ENCODE peak calls at places on chromosomes 1 and 21, in seven cellular contexts. G is HepG2, L is psoas muscle, M is transverse colon, D is pancreas, O is cardiac muscle cell, T is thoracic aorta. I is an unnamed sample. For H3K4me1, the result is how much of the 10 kb centered on the place peaks cover.

GRCh38 chr21:31656199-31657095 is 3.0 kb upstream of the SOD1 start:
- DNase-seq in G (no peak), O (no peak), M (no peak), D (no peak), L (no peak), T (no peak), I (no peak)

GRCh38 chr1:179129702-179130473 is 48.0 kb downstream of the TOR3A start:
- DNase-seq in G (no peak), T (no peak), O (no peak), L (no peak), M (no peak), D (no peak), I (no peak)

GRCh38 chr1:67850151-67850551 is 16.9 kb upstream of the GNG12 start:
- DNase-seq in G (no peak), O (peak), L (no peak), T (no peak), M (no peak), D (no peak), I (no peak)

GRCh38 chr1:94924967-94925366 is 1.9 kb downstream of the CNN3 start:
- DNase-seq in G (no peak), T (no peak), O (peak), L (no peak), M (no peak), D (no peak), I (no peak)

GRCh38 chr1:53548031-53548491 is 88.9 kb downstream of the DMRTB1 start:
- DNase-seq in O (no peak), G (no peak), M (peak), L (no peak), D (no peak), T (no peak), I (no peak)

GRCh38 chr1:79775402-79775801 is 768.9 kb upstream of the ADGRL4 start:
- DNase-seq in G (no peak), M (no peak), L (no peak), T (no peak), D (no peak), O (no peak), I (no peak)

GRCh38 chr1:194544012-194544411 is 1357.6 kb upstream of the B3GALT2 start:
- DNase-seq in T (no peak), L (no peak), G (no peak), O (no peak), M (no peak), D (no peak), I (no peak)

GRCh38 chr21:44074315-44074958 is 32.8 kb upstream of the PWP2 start:
- DNase-seq in D (no peak), G (no peak), M (no peak), T (no peak), O (no peak), L (no peak), I (no peak)

GRCh38 chr1:51331206-51332100 is 1.1 kb upstream of the TTC39A start:
- DNase-seq in D (peak), T (no peak), M (peak), O (peak), L (no peak), G (peak), I (no peak)

GRCh38 chr1:198443374-198444233 is 96.9 kb downstream of the ATP6V1G3 start:
- DNase-seq in G (peak), D (no peak), L (no peak), O (no peak), T (no peak), M (no peak), I (no peak)

GRCh38 chr1:87200875-87201638 is 127.6 kb upstream of the LMO4 start:
- DNase-seq in O (no peak), T (no peak), G (no peak), L (no peak), M (no peak), D (no peak), I (no peak)

GRCh38 chr1:150912623-150913022 is 13.5 kb upstream of the SETDB1 start:
- DNase-seq in M (no peak), G (no peak), T (no peak), L (no peak), O (no peak), D (no peak), I (no peak)

GRCh38 chr1:235075121-235075954 is 53.3 kb downstream of the TOMM20 start:
- DNase-seq in M (peak), L (peak), G (peak), T (peak), O (no peak), D (peak), I (peak)

GRCh38 chr1:67767103-67767502 is 66.2 kb downstream of the GNG12 start:
- DNase-seq in G (no peak), L (no peak), D (no peak), T (no peak), M (no peak), O (no peak), I (no peak)

GRCh38 chr1:225877570-225877969 is 4.6 kb downstream of the TMEM63A start:
- DNase-seq in G (peak), O (peak), D (peak), L (peak), T (no peak), M (peak), I (peak)

GRCh38 chr1:46603481-46603857 is 599 bp downstream of the MKNK1 start:
- DNase-seq in M (no peak), T (no peak), D (no peak), G (no peak), L (no peak), O (no peak), I (no peak)

GRCh38 chr1:214808845-214809460 is 206.0 kb downstream of the CENPF start:
- DNase-seq in O (peak), D (no peak), L (no peak), M (no peak), G (peak), T (no peak), I (no peak)

GRCh38 chr1:222817529-222817928 is 2.7 kb downstream of the DISP1 start:
- DNase-seq in O (no peak), M (no peak), G (no peak), T (peak), D (no peak), L (no peak), I (no peak)

GRCh38 chr1:83857108-83857507 is 141.8 kb downstream of the TTLL7 start:
- DNase-seq in D (no peak), L (no peak), O (peak), M (no peak), G (no peak), T (no peak), I (no peak)

GRCh38 chr1:66996018-66996682 is 57.8 kb downstream of the SLC35D1 start:
- DNase-seq in T (peak), O (peak), D (peak), M (peak), G (peak), L (no peak), I (no peak)

GRCh38 chr1:11981378-11982009 is 1.2 kb downstream of the MFN2 start:
- DNase-seq in M (no peak), T (no peak), G (no peak), O (no peak), D (no peak), L (no peak), I (no peak)
- H3K4me3 ChIP-seq in M (no peak), T (peak), G (peak), O (peak), D (no peak), L (peak), I (peak)

GRCh38 chr1:14940285-14940890 is 213.2 kb upstream of the TMEM51 start:
- DNase-seq in D (no peak), O (no peak), L (no peak), T (no peak), M (no peak), G (peak), I (no peak)

GRCh38 chr1:14939527-14940284 is 213.8 kb upstream of the TMEM51 start:
- DNase-seq in T (no peak), G (peak), L (no peak), O (no peak), D (no peak), M (no peak), I (no peak)

GRCh38 chr1:14943516-14943851 is 210.1 kb upstream of the TMEM51 start:
- DNase-seq in D (no peak), T (no peak), M (no peak), O (no peak), L (no peak), G (no peak), I (no peak)

GRCh38 chr1:14944471-14944981 is 209.0 kb upstream of the TMEM51 start:
- DNase-seq in G (no peak), D (no peak), L (no peak), T (no peak), O (no peak), M (no peak), I (no peak)

DNA sequence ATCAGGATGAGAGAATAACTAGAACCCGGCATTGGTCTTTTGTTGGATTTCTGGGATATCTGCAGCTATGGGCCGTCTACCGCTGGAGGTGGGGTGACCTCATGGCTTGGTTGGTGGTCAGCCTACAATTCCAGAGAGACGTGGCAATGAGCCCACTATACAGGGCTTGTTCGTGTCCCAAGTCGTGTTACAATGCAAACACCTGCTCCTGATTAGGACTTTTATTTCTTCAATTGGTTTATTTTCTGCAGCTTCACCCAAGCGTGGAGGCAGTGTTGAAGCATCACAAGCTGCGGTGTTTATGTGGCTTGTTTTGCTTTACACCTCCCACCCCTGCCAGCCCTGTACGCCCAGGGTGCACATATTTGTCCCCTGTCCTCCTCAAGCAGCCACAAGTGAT is 211.7 kb upstream of the TMEM51 start:
- DNase-seq in O (no peak), L (no peak), T (no peak), M (no peak), D (no peak), G (no peak), I (no peak)
- H3K4me1 ChIP-seq in O (under half), L (under half), T (under half), M (under half), D (under half), G (half or more), I (half or more)

DNA sequence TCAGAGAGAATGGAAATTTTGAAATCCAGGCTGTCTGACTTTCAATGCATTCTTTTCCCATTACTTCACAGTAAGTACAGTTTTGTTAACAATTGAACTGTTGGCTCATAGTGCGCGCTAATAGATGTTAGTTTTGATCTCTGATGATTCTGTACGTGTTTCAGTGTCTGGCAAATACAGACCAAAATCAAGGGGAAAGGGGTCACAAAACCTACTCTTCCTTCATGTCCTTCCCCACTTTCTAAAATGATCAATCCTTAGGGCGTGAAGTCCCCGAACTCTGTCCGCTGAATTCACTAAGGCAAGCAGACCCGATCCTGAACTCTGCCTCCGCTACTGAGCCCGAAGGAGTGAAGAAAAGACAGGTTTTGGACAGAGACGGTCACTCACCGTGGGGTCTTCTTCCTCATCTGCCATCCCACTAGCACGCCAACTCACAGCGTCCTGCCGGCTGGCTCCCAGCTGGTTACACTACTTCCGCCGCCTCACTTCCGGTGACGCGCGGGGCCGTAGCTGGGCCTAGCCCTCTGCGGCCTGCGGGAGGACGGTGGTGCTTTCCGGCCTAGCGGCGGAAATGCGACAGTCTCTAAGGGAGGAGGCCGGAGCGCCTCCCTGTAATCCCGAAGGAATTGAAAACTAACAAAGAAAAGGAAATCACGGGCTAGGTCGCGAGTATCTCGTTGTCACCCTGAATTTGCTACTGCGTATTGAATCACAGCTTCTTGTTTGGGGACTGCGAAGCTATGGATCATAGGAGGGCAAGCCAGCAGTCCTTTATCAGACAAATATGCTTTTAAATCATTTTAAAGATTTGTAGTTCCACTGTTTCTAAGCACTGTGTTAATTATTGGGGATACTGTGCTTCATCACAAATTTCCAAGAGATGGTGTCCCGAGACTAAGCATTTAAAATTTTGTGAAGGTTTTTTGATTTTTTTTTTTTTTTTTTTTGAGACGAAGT is at the start of gene TAF13:
- DNase-seq in O (peak), G (peak), M (peak), L (peak), D (peak), T (peak), I (peak)
- TF ChIP-seq CTCF in O (peak), G (peak), M (peak), L (peak), D (no peak), T (peak), I (peak)

DNA sequence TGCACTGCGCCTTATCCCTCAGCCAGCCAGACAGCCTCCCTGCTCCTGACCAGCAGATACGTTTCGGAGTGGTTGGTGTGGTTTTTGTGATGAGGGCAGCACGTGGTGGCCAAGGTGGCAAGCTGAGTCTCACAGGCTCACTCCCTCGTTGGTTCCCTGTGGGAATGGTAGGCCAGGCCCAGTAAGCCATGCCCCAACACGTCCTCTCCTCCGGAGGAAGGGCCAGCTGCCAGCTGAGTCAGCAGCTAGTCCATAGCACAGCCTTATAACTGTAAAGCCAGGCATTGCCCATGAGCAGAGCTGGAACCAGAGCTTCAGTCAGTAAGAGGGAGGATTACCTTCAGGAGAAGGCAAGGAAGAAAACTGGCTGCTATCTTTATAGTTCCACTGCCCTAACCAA is 29.5 kb downstream of the SZRD1 start:
- DNase-seq in M (no peak), D (no peak), G (no peak), T (no peak), L (peak), O (no peak), I (no peak)
- H3K4me3 ChIP-seq in M (no peak), D (no peak), G (no peak), T (no peak), L (no peak), O (no peak), I (no peak)

GRCh38 chr1:8412183-8412831 is 94.4 kb downstream of the SLC45A1 start:
- DNase-seq in G (no peak), M (peak), L (no peak), T (no peak), D (no peak), O (no peak), I (no peak)
- H3K4me1 ChIP-seq in G (under half), M (half or more), L (half or more), T (half or more), D (half or more), O (under half), I (half or more)

DNA sequence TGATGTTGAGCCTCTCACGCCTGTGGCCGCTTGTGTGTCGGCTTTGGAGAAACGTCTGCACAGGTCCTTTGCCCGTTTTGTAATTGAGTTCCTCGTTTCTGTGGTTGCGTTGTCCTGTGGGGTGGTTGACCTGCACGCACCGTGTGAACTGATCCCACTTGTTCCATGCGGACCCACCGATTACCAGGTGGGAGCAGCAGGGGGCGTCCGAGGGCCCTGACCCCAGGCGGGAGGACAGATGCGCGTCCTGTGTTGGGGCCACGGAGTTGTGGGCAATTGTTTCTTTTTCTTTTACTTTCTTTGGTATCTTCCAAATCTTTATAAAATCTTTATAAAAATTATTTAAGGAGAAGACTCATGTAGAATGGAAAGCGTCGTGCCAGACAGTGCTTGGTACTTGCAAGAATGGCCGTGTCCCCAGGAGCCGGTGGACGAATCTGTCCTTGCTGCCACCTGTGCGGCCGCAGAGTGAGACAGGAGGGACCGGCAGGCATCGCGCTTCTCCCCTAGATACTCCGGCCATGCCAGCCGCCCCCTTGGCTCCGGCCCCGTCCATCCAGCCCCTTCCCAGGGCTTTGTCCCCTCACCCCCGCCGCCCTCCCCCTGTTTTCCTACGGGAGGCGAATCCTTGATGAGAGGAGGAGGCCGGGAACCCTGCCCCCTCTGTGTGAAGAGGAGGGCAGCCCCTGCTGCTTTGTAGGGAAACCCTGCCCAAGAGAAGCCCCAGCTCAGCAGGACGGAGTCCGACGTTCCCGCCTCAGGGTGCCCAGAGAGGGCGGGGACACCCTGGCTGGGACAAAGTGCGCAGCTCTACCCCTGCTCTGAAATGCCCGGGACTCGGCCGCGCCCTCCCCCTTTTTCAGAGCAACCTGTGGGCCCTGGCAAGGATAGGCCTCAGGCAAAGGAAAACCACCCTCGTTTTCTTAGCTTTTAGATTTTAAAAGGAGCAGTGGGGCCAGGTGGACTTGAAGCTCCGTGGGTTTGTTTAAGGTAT is 41.7 kb downstream of the PRKCZ start:
- DNase-seq in M (peak), D (no peak), O (peak), L (no peak), G (peak), T (no peak), I (peak)
- TF ChIP-seq CTCF in M (peak), D (peak), O (peak), L (peak), G (peak), T (peak), I (peak)

DNA sequence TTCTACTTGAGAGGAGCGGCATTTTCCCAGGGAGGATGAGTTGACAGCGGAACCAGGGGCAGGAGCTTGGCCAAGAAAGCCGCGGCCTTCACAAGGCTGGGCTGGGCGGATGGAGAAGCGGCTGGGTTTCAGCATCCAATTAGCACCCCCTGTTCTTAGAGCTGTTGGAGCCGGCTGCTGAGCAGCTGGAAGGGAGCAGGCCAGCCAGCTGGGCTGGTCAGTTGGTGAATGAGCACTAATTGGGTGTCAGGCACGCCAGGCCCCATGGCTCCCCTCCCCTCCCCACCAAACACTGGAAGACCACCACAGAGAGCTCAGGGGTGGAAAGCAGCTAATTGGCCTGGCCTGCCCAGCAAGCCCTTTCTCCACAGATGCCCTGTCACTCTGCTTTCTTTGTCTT is 245.6 kb downstream of the RRAGC start:
- DNase-seq in O (no peak), D (no peak), M (no peak), L (no peak), G (no peak), T (no peak), I (peak)
- H3K4me3 ChIP-seq in O (no peak), D (no peak), M (no peak), L (no peak), G (no peak), T (no peak), I (no peak)

DNA sequence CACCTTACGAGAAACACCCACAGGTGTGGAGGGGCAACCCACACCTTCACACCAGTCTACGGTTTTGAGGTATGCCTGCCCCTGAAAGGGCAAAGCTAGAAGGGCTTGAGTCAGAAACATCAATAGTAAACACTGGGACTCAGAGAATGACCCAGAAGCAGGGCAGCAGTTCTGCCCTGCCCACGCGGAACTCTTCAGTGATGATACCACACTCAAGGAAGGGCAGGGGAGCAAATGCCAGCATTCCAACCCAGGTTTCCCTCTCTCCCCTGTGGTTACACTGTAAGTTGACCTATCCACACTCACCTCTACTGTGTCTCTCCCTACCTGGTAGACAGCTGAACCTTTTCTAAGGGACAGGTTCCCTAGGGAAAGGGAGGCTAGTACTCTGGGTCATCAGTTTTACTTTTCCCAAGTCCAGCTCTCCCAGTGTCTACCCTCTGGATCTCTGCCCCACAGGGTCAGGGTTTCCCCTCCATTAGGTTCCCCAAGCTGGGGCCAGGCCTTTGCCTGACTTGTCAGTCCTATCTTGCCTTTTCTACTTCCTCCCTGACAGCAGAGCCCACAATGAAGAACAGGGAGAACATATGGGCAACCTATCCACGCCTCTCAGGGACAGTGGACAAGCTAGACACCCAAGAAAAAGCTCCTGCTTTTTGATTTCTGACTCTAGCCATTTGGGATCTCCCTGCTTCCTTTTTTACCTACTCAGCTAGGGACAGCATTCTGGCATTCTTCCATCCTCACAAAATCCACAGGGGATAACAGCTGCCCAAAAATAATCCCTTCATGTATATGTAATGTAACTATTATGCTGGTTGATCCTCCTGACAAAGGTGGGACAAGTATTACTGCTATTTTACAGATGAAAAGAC is 3.0 kb downstream of the F11R start:
- DNase-seq in O (no peak), T (no peak), G (no peak), D (no peak), L (no peak), M (no peak), I (no peak)
- H3K4me1 ChIP-seq in O (under half), T (under half), G (half or more), D (half or more), L (under half), M (under half), I (half or more)

GRCh38 chr1:240831922-240832321 is 220.0 kb upstream of the GREM2 start:
- DNase-seq in G (no peak), T (no peak), O (no peak), M (no peak), D (no peak), L (no peak), I (no peak)
- TF ChIP-seq CTCF in G (no peak), T (no peak), O (no peak), M (no peak), D (no peak), L (no peak), I (no peak)

I was measured in left ventricle myocardium inferior.